ENCODE peak calls at places on chromosomes 4 and X, in ten cellular contexts. T is left cardiac atrium; E is A172; Q is stimulated activated CD4-positive, alpha-beta T cell treated with anti-CD3 and anti-CD28 coated beads, Interleukin-15, amount 100 ng/mL, for 24 hours; K is AML-193; B is iris pigment epithelial cell; A is NCI-H1105; Z is NCI-H460; Y is Peyer's patch; H is GM12878. V is an unnamed sample.

GRCh38 chrX:39260965-39261364 is 459.7 kb downstream of the MID1IP1 start:
- DNase-seq in T (no peak), E (no peak), Q (no peak), K (no peak), B (peak), A (no peak), Z (no peak), Y (no peak), H (no peak), V (no peak)

GRCh38 chr4:4761128-4761991 is 98.1 kb upstream of the MSX1 start:
- DNase-seq in T (no peak), E (no peak), Q (no peak), K (no peak), B (no peak), A (no peak), Z (no peak), Y (no peak), H (no peak), V (no peak)

GRCh38 chr4:2304877-2305561 is 43.1 kb upstream of the MXD4 start:
- DNase-seq in T (no peak), E (no peak), Q (no peak), K (no peak), B (no peak), A (no peak), Z (no peak), Y (peak), H (no peak), V (peak)

GRCh38 chr4:15601862-15602261 is 53.3 kb downstream of the FBXL5 start:
- DNase-seq in T (no peak), E (no peak), Q (no peak), K (no peak), B (no peak), A (no peak), Z (no peak), Y (no peak), H (no peak), V (no peak)

GRCh38 chrX:125172531-125172930 is 147.1 kb upstream of the TEX13C start:
- DNase-seq in T (no peak), E (no peak), Q (no peak), K (no peak), B (no peak), A (no peak), Z (no peak), Y (no peak), H (no peak), V (no peak)

GRCh38 chr4:96698891-96699290 is 859.0 kb downstream of the PDHA2 start:
- DNase-seq in T (no peak), E (no peak), Q (no peak), K (no peak), B (no peak), A (no peak), Z (no peak), Y (no peak), H (no peak), V (no peak)

GRCh38 chrX:101550362-101550761 is at the start of gene ARMCX1:
- DNase-seq in T (peak), E (peak), Q (peak), K (peak), B (peak), A (peak), Z (no peak), Y (no peak), H (no peak), V (peak)

GRCh38 chr4:95288552-95288951 is 260.2 kb downstream of the UNC5C start:
- DNase-seq in T (no peak), E (no peak), Q (no peak), K (no peak), B (peak), A (no peak), Z (no peak), Y (no peak), H (no peak), V (no peak)

GRCh38 chr4:158195297-158195696 is 15.0 kb upstream of the TMEM144 start:
- DNase-seq in T (no peak), E (no peak), Q (no peak), K (no peak), B (no peak), A (no peak), Z (no peak), Y (no peak), H (no peak), V (no peak)

GRCh38 chr4:153616005-153616555 is 68.0 kb upstream of the TLR2 start:
- DNase-seq in T (no peak), E (no peak), Q (peak), K (no peak), B (peak), A (no peak), Z (no peak), Y (no peak), H (no peak), V (no peak)

GRCh38 chr4:167452922-167453321 is 218.6 kb upstream of the SPOCK3 start:
- DNase-seq in T (no peak), E (no peak), Q (no peak), K (no peak), B (no peak), A (peak), Z (no peak), Y (no peak), H (no peak), V (no peak)

GRCh38 chr4:75741027-75741426 is 16.6 kb downstream of the USO1 start:
- DNase-seq in T (no peak), E (no peak), Q (no peak), K (no peak), B (peak), A (no peak), Z (no peak), Y (no peak), H (no peak), V (no peak)

GRCh38 chrX:51894697-51895336 is 1.4 kb downstream of the MAGED1 start:
- DNase-seq in T (peak), E (no peak), Q (peak), K (no peak), B (peak), A (peak), Z (no peak), Y (peak), H (no peak), V (no peak)

GRCh38 chrX:45760187-45760742 is 559.6 kb upstream of the DIPK2B start:
- DNase-seq in T (no peak), E (no peak), Q (no peak), K (no peak), B (no peak), A (no peak), Z (no peak), Y (no peak), H (no peak), V (no peak)

GRCh38 chrX:109360301-109360700 is 121.6 kb downstream of the GUCY2F start:
- DNase-seq in T (no peak), E (no peak), Q (no peak), K (no peak), B (peak), A (no peak), Z (no peak), Y (no peak), H (no peak), V (no peak)

GRCh38 chr4:89939994-89940393 is 45.3 kb downstream of the MMRN1 start:
- DNase-seq in T (no peak), E (no peak), Q (no peak), K (no peak), B (peak), A (peak), Z (no peak), Y (no peak), H (no peak), V (peak)

GRCh38 chrX:21975242-21975641 is 34.7 kb downstream of the SMS start:
- DNase-seq in T (no peak), E (no peak), Q (no peak), K (no peak), B (no peak), A (no peak), Z (no peak), Y (no peak), H (no peak), V (no peak)

GRCh38 chrX:41921492-41922124 is 1.7 kb downstream of the CASK start:
- DNase-seq in T (no peak), E (peak), Q (no peak), K (peak), B (peak), A (no peak), Z (peak), Y (no peak), H (peak), V (no peak)

GRCh38 chr4:153528705-153529493 is 62.7 kb downstream of the TMEM131L start:
- DNase-seq in T (no peak), E (no peak), Q (no peak), K (no peak), B (no peak), A (no peak), Z (no peak), Y (no peak), H (no peak), V (no peak)